ENCODE peak calls at places on chromosomes 4 and X, in four cellular contexts. One of them, this sample, is unnamed.

GRCh38 chr4:27668001-27668400 is 807.4 kb downstream of the STIM2 start:
- DNase-seq in RPMI7951: no peak
- DNase-seq in EH: no peak
- DNase-seq in nephron progenitor cell: no peak
- DNase-seq in this sample: no peak

GRCh38 chr4:154024097-154024496 is 235.2 kb upstream of the SFRP2 start:
- DNase-seq in RPMI7951: no peak
- DNase-seq in nephron progenitor cell: no peak
- DNase-seq in EH: no peak
- DNase-seq in this sample: no peak

GRCh38 chr4:155106629-155107028 is 101.8 kb upstream of the NPY2R start:
- DNase-seq in RPMI7951: no peak
- DNase-seq in EH: no peak
- DNase-seq in nephron progenitor cell: no peak
- DNase-seq in this sample: no peak

GRCh38 chrX:152635941-152636340 is 1.8 kb upstream of the GABRQ start:
- DNase-seq in RPMI7951: peak
- DNase-seq in EH: peak
- DNase-seq in nephron progenitor cell: peak
- DNase-seq in this sample: peak

GRCh38 chrX:37454537-37455285 is 105.5 kb downstream of the PRRG1 start:
- DNase-seq in EH: peak
- DNase-seq in nephron progenitor cell: no peak
- DNase-seq in RPMI7951: peak
- DNase-seq in this sample: peak

GRCh38 chr4:104385713-104386112 is 109.0 kb downstream of the CXXC4 start:
- DNase-seq in RPMI7951: no peak
- DNase-seq in EH: no peak
- DNase-seq in nephron progenitor cell: no peak
- DNase-seq in this sample: no peak

GRCh38 chr4:47451657-47452056 is 11.8 kb downstream of the COMMD8 start:
- DNase-seq in EH: peak
- DNase-seq in RPMI7951: no peak
- DNase-seq in nephron progenitor cell: no peak
- DNase-seq in this sample: no peak

GRCh38 chrX:13647709-13648212 is 5.2 kb upstream of the TCEANC start:
- DNase-seq in RPMI7951: peak
- DNase-seq in EH: no peak
- DNase-seq in nephron progenitor cell: no peak
- DNase-seq in this sample: no peak

GRCh38 chr4:173661001-173661400 is 131.0 kb upstream of the HAND2 start:
- DNase-seq in nephron progenitor cell: no peak
- DNase-seq in EH: no peak
- DNase-seq in RPMI7951: no peak
- DNase-seq in this sample: no peak